ENCODE peak calls at places on chromosomes 5 and 9, in five cellular contexts. S, T, L, A and J are unnamed samples.

GRCh38 chr5:10220253-10220652 is 29.4 kb downstream of the ATPSCKMT start:
- DNase-seq in S (no peak), T (no peak), L (no peak), A (no peak), J (no peak)

GRCh38 chr9:105055922-105056321 is 128.0 kb upstream of the ABCA1 start:
- DNase-seq in S (no peak), T (no peak), L (no peak), A (no peak), J (no peak)

GRCh38 chr5:83048277-83048676 is 28.9 kb downstream of the TMEM167A start:
- DNase-seq in S (no peak), T (peak), L (no peak), A (no peak), J (no peak)

GRCh38 chr9:111842313-111842712 is 47.6 kb upstream of the SHOC1 start:
- DNase-seq in S (no peak), T (no peak), L (no peak), A (no peak), J (no peak)

GRCh38 chr9:79694208-79694607 is 122.4 kb downstream of the TLE4 start:
- DNase-seq in S (no peak), T (no peak), L (no peak), A (no peak), J (no peak)

GRCh38 chr5:9888517-9888916 is 258.4 kb upstream of the TAS2R1 start:
- DNase-seq in S (no peak), T (peak), L (no peak), A (no peak), J (peak)

GRCh38 chr5:187617-188451 is 3.5 kb upstream of the LRRC14B start:
- DNase-seq in S (no peak), T (peak), L (no peak), A (peak), J (no peak)

GRCh38 chr5:10533218-10533617 is 30.7 kb upstream of the ANKRD33B start:
- DNase-seq in S (no peak), T (no peak), L (no peak), A (no peak), J (no peak)

GRCh38 chr5:60370508-60370907 is 329.5 kb downstream of the DEPDC1B start:
- DNase-seq in S (no peak), T (no peak), L (no peak), A (no peak), J (no peak)

GRCh38 chr5:68305223-68305865 is 89.8 kb downstream of the PIK3R1 start:
- DNase-seq in S (no peak), T (no peak), L (no peak), A (no peak), J (no peak)

GRCh38 chr5:148202531-148203092 is at the start of gene SPINK6:
- DNase-seq in S (no peak), T (no peak), L (no peak), A (no peak), J (no peak)

GRCh38 chr5:77358566-77359205 is 133.4 kb downstream of the WDR41 start:
- DNase-seq in S (no peak), T (peak), L (no peak), A (no peak), J (peak)

GRCh38 chr5:87400305-87400899 is 12.3 kb downstream of the CCNH start:
- DNase-seq in S (peak), T (peak), L (no peak), A (no peak), J (peak)

GRCh38 chr5:33244441-33245150 is 196.2 kb upstream of the TARS1 start:
- DNase-seq in S (no peak), T (no peak), L (no peak), A (no peak), J (no peak)

GRCh38 chr9:89313842-89314241 is 2.8 kb downstream of the CKS2 start:
- DNase-seq in S (no peak), T (peak), L (no peak), A (no peak), J (no peak)

GRCh38 chr9:7185612-7186011 is 427.8 kb downstream of the KDM4C start:
- DNase-seq in S (peak), T (peak), L (no peak), A (no peak), J (peak)

GRCh38 chr9:130938652-130939404 is at the start of gene FIBCD1:
- DNase-seq in S (no peak), T (peak), L (peak), A (no peak), J (peak)